ENCODE peak calls at places on chromosomes 13 and 19, in ten cellular contexts. Y is vagina, B is A549, G is cardiac muscle cell, F is left lung, R is astrocyte, N is heart left ventricle, C is colonic mucosa, I is foreskin keratinocyte, S is stomach. J is an unnamed sample.

GRCh38 chr13:100297413-100297812 is 208.5 kb downstream of the PCCA start:
- DNase-seq in Y (no peak), B (no peak), G (no peak), F (no peak), R (no peak), N (no peak), C (no peak), I (no peak), S (no peak), J (no peak)

GRCh38 chr19:42421591-42422031 is 5.6 kb downstream of the LIPE start:
- DNase-seq in Y (no peak), B (no peak), G (no peak), F (peak; percentile 27), R (no peak), N (peak; percentile 71), C (no peak), I (peak; percentile 98), S (peak; percentile 50), J (peak; percentile 51)

GRCh38 chr19:14149509-14149994 is 13.2 kb upstream of the ASF1B start:
- DNase-seq in Y (no peak), B (no peak), G (peak; percentile 82), F (peak; percentile 51), R (no peak), N (peak; percentile 87), C (peak; percentile 80), I (no peak), S (peak; percentile 51), J (peak; percentile 87)

GRCh38 chr19:11203194-11204075 is 6.1 kb upstream of the KANK2 start:
- DNase-seq in Y (peak; percentile 97), B (peak; percentile 72), G (peak; percentile 93), F (peak; percentile 79), R (peak; percentile 66), N (peak; percentile 89), C (peak; percentile 75), I (no peak), S (peak; percentile 59), J (peak; percentile 87)

GRCh38 chr19:29680447-29680846 is 15.2 kb downstream of the PLEKHF1 start:
- DNase-seq in Y (no peak), B (no peak), G (no peak), F (peak; percentile 73), R (no peak), N (no peak), C (peak; percentile 65), I (no peak), S (peak; percentile 62), J (no peak)

GRCh38 chr19:17333611-17334413 is 843 bp downstream of the ANO8 start:
- DNase-seq in Y (no peak), B (peak; percentile 38), G (peak; percentile 89), F (no peak), R (peak; percentile 75), N (no peak), C (no peak), I (peak; percentile 80), S (peak; percentile 64), J (no peak)

GRCh38 chr13:32141462-32141861 is 109.9 kb downstream of the FRY start:
- DNase-seq in Y (no peak), B (no peak), G (no peak), F (no peak), R (no peak), N (no peak), C (no peak), I (no peak), S (no peak), J (no peak)

GRCh38 chr13:75550159-75550567 is 572 bp downstream of the UCHL3 start:
- DNase-seq in Y (no peak), B (peak; percentile 27), G (peak; percentile 70), F (no peak), R (peak; percentile 83), N (no peak), C (peak; percentile 62), I (peak; percentile 83), S (no peak), J (no peak)

DNA sequence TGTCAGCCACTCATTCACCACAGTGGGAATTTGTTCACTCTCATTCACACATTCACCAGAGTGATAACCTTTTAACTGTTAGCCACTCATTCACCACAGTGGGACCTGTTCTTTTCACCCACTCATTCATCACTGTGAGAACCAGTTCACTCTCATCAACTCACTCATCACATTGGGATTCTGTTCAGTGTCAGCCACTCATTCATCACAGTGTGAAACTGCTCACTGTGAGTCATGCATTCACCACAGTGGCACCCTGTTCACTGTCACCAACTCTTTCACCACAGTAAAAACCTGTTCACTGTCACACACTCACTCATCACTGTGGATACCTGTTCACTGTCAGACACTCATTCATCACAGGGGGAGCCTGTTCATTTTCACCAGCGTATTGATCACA is 43.5 kb upstream of the ZNF85 start:
- DNase-seq in Y (no peak), B (no peak), G (no peak), F (no peak), R (no peak), N (no peak), C (no peak), I (peak; percentile 10), S (no peak), J (no peak)
- TF ChIP-seq CTCF in Y (no peak), B (no peak), G (no peak), F (no peak), R (no peak), N (no peak), C (no peak), I (no peak), S (no peak), J (no peak)

DNA sequence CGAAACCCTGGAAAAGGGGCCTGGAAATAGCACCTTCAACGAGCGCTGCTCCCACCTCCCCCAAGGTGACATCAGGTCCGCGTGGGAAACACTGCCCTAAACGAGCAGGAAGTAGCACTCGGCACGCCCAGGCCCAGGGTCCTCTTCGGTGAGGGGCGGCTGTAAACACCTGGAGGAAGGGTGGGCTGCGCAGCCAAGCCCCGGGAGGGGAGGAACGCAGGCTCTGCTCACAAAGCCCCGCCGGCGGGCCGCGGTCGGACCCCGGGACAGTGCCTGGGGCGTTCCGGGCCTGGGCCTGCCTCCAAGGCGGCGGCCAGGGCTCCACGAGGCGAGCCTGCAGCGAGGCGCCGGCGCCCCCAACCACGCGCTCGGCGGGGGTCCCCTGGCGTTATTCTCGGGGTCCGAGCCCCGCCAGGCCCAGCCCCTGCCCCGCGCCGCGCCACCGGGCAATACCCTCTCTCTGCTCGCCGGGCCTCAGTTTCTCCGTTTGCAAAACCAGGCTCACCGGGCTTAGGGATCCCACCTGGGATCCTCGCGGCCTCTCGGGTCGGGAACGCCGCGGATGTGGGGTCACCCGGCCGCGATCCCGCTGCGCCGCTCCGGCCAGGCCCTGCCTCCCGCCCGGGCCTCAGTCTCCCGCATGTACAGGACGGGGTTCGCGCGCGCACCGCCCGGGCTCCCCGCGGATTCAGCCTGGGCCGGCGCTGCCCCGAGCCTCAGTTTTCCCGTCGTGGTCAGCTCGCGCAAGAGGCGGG is 630 bp downstream of the RNF126 start:
- DNase-seq in Y (no peak), B (no peak), G (peak; percentile 35), F (peak; percentile 72), R (peak; percentile 32), N (peak; percentile 50), C (peak; percentile 80), I (no peak), S (peak; percentile 68), J (no peak)
- H3K4me1 ChIP-seq in Y (peaks cover 68% of the 10 kb centered on the region), B (peaks cover 24% of the 10 kb centered on the region), G (peaks cover 8% of the 10 kb centered on the region), F (peaks cover 34% of the 10 kb centered on the region), R (peaks cover 30% of the 10 kb centered on the region), N (peaks cover 49% of the 10 kb centered on the region), C (peaks cover 34% of the 10 kb centered on the region), I (peaks cover 14% of the 10 kb centered on the region), S (peaks cover 59% of the 10 kb centered on the region), J (peaks cover 59% of the 10 kb centered on the region)

GRCh38 chr19:58400638-58400915 is 5.1 kb downstream of the RNF225 start:
- DNase-seq in Y (no peak), B (no peak), G (no peak), F (no peak), R (no peak), N (no peak), C (no peak), I (no peak), S (no peak), J (no peak)

GRCh38 chr19:58401825-58402433 is 6.5 kb downstream of the RNF225 start:
- DNase-seq in Y (no peak), B (no peak), G (no peak), F (no peak), R (no peak), N (no peak), C (no peak), I (no peak), S (no peak), J (no peak)

GRCh38 chr19:58398545-58398944 is 3.1 kb downstream of the RNF225 start:
- DNase-seq in Y (no peak), B (no peak), G (no peak), F (no peak), R (no peak), N (no peak), C (no peak), I (no peak), S (no peak), J (no peak)

GRCh38 chr19:58399903-58400637 is 4.6 kb downstream of the RNF225 start:
- DNase-seq in Y (no peak), B (no peak), G (no peak), F (no peak), R (no peak), N (no peak), C (no peak), I (no peak), S (no peak), J (no peak)

DNA sequence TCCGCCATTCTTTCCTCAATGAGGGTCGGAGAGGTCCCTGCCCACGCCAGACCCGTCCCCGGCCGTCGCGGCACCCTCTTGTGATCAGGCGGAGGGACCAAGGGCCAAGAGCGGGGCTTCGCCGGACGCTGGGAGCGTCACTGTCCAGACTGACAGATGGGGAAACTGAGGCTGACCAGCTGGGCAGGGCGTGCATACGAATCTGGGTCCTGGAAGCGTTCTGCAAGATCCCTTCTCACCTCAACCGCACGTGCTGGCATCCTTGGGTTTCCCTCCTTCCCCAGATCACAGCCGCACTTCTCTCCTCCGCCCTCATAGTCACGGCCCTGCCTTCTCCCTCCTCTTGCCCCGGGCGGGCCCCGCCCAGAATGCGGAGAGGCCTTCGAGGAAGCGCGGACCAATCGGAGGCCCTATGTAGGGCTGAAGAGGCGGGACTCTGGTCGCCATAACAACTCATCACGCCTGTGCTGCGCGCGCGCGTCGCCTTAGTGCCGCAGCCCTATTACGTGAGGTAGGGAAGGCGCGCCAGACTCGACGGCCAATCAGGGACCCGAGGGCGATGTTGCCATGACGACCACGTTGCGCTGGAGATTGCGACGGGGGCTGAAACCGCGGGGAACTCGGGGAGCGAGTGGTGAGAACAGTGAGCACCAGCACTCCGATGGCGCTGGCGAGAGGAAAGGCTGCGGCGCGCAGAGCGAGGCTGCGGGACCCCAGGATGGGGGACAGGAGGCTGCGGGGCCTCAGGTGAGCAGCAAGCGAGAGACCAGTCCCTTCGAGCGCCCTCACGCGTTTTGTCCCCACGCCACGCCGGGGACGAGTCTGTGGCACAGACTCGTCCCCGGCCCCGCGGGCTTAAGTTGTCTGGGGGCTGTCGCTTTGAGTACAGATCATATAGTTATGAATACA is 5.7 kb downstream of the RNF225 start:
- DNase-seq in Y (peak; percentile 99), B (peak; percentile 97), G (peak; percentile 100), F (peak; percentile 100), R (peak; percentile 96), N (peak; percentile 100), C (peak; percentile 100), I (peak; percentile 98), S (peak; percentile 100), J (peak; percentile 100)
- H3K27ac ChIP-seq in Y (peak overlapping the region; percentile 57), B (peak overlapping the region; percentile 86), G (peak overlapping the region; percentile 57), F (no peak overlapping the region), R (peak overlapping the region; percentile 11), N (peak overlapping the region; percentile 74), C (peak overlapping the region; percentile 77), I (no peak overlapping the region), S (peak overlapping the region; percentile 85), J (peak overlapping the region; percentile 52)

DNA sequence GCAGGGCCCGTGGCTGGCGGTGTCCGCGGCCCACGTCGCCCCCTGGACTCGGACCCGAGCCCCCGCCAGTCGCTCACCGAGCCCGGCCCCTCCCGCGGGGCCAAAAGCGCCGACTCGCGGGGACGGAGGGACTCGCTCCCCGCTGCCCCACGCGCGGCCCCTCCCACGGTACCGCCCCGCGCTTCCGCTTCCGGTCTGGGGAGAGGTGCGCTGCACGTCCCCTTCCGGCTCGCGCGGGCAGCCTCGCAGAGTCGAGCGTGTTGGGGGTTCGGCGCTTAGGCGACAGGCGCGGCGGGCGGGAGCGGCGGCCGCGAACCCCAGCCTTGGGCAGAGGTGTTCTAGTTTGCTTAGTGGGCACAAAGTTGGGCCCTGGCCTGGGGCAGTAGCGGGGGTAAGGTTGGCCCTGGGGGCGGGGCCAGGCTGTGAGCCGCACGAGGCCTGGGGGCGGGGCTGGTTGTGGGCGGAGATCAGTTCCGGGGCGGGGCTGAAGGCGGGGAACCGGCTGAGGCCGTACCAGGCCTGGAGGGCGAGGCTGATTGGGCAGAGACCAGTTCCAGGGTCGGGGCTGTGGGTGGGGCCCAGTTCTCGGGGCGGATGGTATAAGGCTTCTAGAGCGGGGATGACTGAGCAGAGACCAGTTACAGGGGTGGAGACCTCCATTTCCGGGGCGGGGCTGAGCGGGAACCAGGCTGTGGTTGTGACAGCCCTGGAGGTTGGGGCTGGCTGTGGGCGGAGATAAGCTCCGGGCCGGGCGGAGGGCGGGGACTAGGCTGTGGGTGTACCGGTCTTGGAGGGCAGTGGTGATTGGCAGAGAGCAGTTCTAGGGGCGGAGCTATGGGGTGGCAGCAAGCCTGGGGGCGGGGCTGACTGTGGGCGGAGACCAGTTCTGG is at the start of the genes MBD3L1 and ZNF558:
- DNase-seq in Y (peak; percentile 98), B (peak; percentile 83), G (peak; percentile 99), F (peak; percentile 99), R (peak; percentile 95), N (peak; percentile 99), C (peak; percentile 98), I (peak; percentile 96), S (peak; percentile 97), J (peak; percentile 99)
- TF ChIP-seq CTCF in Y (peak; percentile 17), B (peak; percentile 39), G (peak; percentile 33), F (peak; percentile 16), R (no peak), N (peak; percentile 11), C (no peak), I (peak; percentile 41), S (no peak), J (no peak)

J was measured in heart right ventricle.